ENCODE peak calls at places on chromosomes 4 and X, in ten cellular contexts. One of them, this sample, is unnamed.

GRCh38 chrX:12344954-12345353 is 206.7 kb downstream of the FRMPD4 start:
- DNase-seq in cardiac muscle cell: no peak
- DNase-seq in heart right ventricle: no peak
- DNase-seq in NCI-H1105 treated with DMSO at 0.1 percent for 48 hours: no peak
- DNase-seq in OCI-M1: no peak
- DNase-seq in prostate gland: no peak
- DNase-seq in WTC11: no peak
- DNase-seq in astrocyte of the spinal cord: no peak
- DNase-seq in GM03348: no peak
- DNase-seq in iris pigment epithelial cell: no peak
- DNase-seq in this sample: no peak

GRCh38 chr4:148412460-148412859 is 29.8 kb downstream of the NR3C2 start:
- DNase-seq in NCI-H1105 treated with DMSO at 0.1 percent for 48 hours: no peak
- DNase-seq in OCI-M1: no peak
- DNase-seq in heart right ventricle: no peak
- DNase-seq in cardiac muscle cell: no peak
- DNase-seq in prostate gland: no peak
- DNase-seq in GM03348: no peak
- DNase-seq in WTC11: no peak
- DNase-seq in astrocyte of the spinal cord: no peak
- DNase-seq in iris pigment epithelial cell: no peak
- DNase-seq in this sample: no peak

GRCh38 chr4:174358410-174358809 is 74.7 kb downstream of the CEP44 start:
- DNase-seq in astrocyte of the spinal cord: no peak
- DNase-seq in prostate gland: no peak
- DNase-seq in cardiac muscle cell: no peak
- DNase-seq in GM03348: no peak
- DNase-seq in NCI-H1105 treated with DMSO at 0.1 percent for 48 hours: no peak
- DNase-seq in heart right ventricle: no peak
- DNase-seq in OCI-M1: no peak
- DNase-seq in iris pigment epithelial cell: no peak
- DNase-seq in WTC11: no peak
- DNase-seq in this sample: no peak

GRCh38 chr4:138037716-138038115 is 204.4 kb downstream of the SLC7A11 start:
- DNase-seq in NCI-H1105 treated with DMSO at 0.1 percent for 48 hours: no peak
- DNase-seq in heart right ventricle: no peak
- DNase-seq in OCI-M1: peak; percentile 37
- DNase-seq in iris pigment epithelial cell: peak; percentile 73
- DNase-seq in cardiac muscle cell: no peak
- DNase-seq in GM03348: peak; percentile 43
- DNase-seq in WTC11: no peak
- DNase-seq in astrocyte of the spinal cord: peak; percentile 22
- DNase-seq in prostate gland: no peak
- DNase-seq in this sample: no peak

GRCh38 chrX:71170660-71171059 is 26.0 kb downstream of the NLGN3 start:
- DNase-seq in GM03348: no peak
- DNase-seq in WTC11: no peak
- DNase-seq in OCI-M1: peak; percentile 3
- DNase-seq in cardiac muscle cell: no peak
- DNase-seq in astrocyte of the spinal cord: no peak
- DNase-seq in prostate gland: no peak
- DNase-seq in iris pigment epithelial cell: no peak
- DNase-seq in heart right ventricle: no peak
- DNase-seq in NCI-H1105 treated with DMSO at 0.1 percent for 48 hours: no peak
- DNase-seq in this sample: no peak

GRCh38 chr4:6655924-6656323 is 15.4 kb downstream of the MRFAP1 start:
- DNase-seq in astrocyte of the spinal cord: no peak
- DNase-seq in cardiac muscle cell: no peak
- DNase-seq in GM03348: no peak
- DNase-seq in NCI-H1105 treated with DMSO at 0.1 percent for 48 hours: no peak
- DNase-seq in WTC11: no peak
- DNase-seq in prostate gland: no peak
- DNase-seq in iris pigment epithelial cell: no peak
- DNase-seq in OCI-M1: no peak
- DNase-seq in heart right ventricle: no peak
- DNase-seq in this sample: no peak

GRCh38 chr4:155666701-155667537 is at the start of gene GUCY1A1:
- DNase-seq in astrocyte of the spinal cord: peak; percentile 15
- DNase-seq in OCI-M1: peak; percentile 64
- DNase-seq in GM03348: peak; percentile 8
- DNase-seq in cardiac muscle cell: peak; percentile 76
- DNase-seq in NCI-H1105 treated with DMSO at 0.1 percent for 48 hours: peak; percentile 36
- DNase-seq in prostate gland: peak; percentile 66
- DNase-seq in heart right ventricle: peak; percentile 43
- DNase-seq in WTC11: peak; percentile 75
- DNase-seq in iris pigment epithelial cell: peak; percentile 30
- DNase-seq in this sample: peak; percentile 40

GRCh38 chr4:160038560-160038959 is 935.7 kb downstream of the RAPGEF2 start:
- DNase-seq in heart right ventricle: no peak
- DNase-seq in WTC11: no peak
- DNase-seq in iris pigment epithelial cell: no peak
- DNase-seq in OCI-M1: no peak
- DNase-seq in prostate gland: no peak
- DNase-seq in GM03348: no peak
- DNase-seq in astrocyte of the spinal cord: peak; percentile 16
- DNase-seq in cardiac muscle cell: no peak
- DNase-seq in NCI-H1105 treated with DMSO at 0.1 percent for 48 hours: peak; percentile 58
- DNase-seq in this sample: no peak

GRCh38 chr4:159855731-159856130 is 752.9 kb downstream of the RAPGEF2 start:
- DNase-seq in astrocyte of the spinal cord: no peak
- DNase-seq in OCI-M1: no peak
- DNase-seq in iris pigment epithelial cell: no peak
- DNase-seq in prostate gland: no peak
- DNase-seq in GM03348: no peak
- DNase-seq in heart right ventricle: no peak
- DNase-seq in WTC11: no peak
- DNase-seq in NCI-H1105 treated with DMSO at 0.1 percent for 48 hours: no peak
- DNase-seq in cardiac muscle cell: no peak
- DNase-seq in this sample: no peak

GRCh38 chrX:6225307-6226052 is 3.2 kb downstream of the NLGN4X start:
- DNase-seq in WTC11: no peak
- DNase-seq in GM03348: no peak
- DNase-seq in cardiac muscle cell: peak; percentile 11
- DNase-seq in NCI-H1105 treated with DMSO at 0.1 percent for 48 hours: peak; percentile 45
- DNase-seq in astrocyte of the spinal cord: no peak
- DNase-seq in OCI-M1: no peak
- DNase-seq in heart right ventricle: no peak
- DNase-seq in prostate gland: no peak
- DNase-seq in iris pigment epithelial cell: no peak
- DNase-seq in this sample: no peak

GRCh38 chrX:136608295-136608933 is 39.5 kb upstream of the CD40LG start:
- DNase-seq in WTC11: peak; percentile 42
- DNase-seq in iris pigment epithelial cell: peak; percentile 11
- DNase-seq in GM03348: peak; percentile 2
- DNase-seq in cardiac muscle cell: peak; percentile 4
- DNase-seq in astrocyte of the spinal cord: peak; percentile 12
- DNase-seq in NCI-H1105 treated with DMSO at 0.1 percent for 48 hours: peak; percentile 0
- DNase-seq in heart right ventricle: peak; percentile 38
- DNase-seq in prostate gland: no peak
- DNase-seq in OCI-M1: peak; percentile 50
- DNase-seq in this sample: peak; percentile 8

GRCh38 chrX:25519258-25519657 is 503.5 kb upstream of the ARX start:
- DNase-seq in GM03348: no peak
- DNase-seq in iris pigment epithelial cell: peak; percentile 15
- DNase-seq in heart right ventricle: no peak
- DNase-seq in astrocyte of the spinal cord: no peak
- DNase-seq in OCI-M1: no peak
- DNase-seq in WTC11: no peak
- DNase-seq in NCI-H1105 treated with DMSO at 0.1 percent for 48 hours: no peak
- DNase-seq in prostate gland: no peak
- DNase-seq in cardiac muscle cell: no peak
- DNase-seq in this sample: no peak

GRCh38 chr4:675036-675804 is 878 bp downstream of the MYL5 start:
- DNase-seq in WTC11: no peak
- DNase-seq in cardiac muscle cell: no peak
- DNase-seq in heart right ventricle: no peak
- DNase-seq in OCI-M1: peak; percentile 47
- DNase-seq in astrocyte of the spinal cord: no peak
- DNase-seq in iris pigment epithelial cell: no peak
- DNase-seq in prostate gland: no peak
- DNase-seq in NCI-H1105 treated with DMSO at 0.1 percent for 48 hours: no peak
- DNase-seq in GM03348: peak; percentile 49
- DNase-seq in this sample: no peak

GRCh38 chr4:139611391-139611790 is 54.2 kb upstream of the MGST2 start:
- DNase-seq in iris pigment epithelial cell: no peak
- DNase-seq in astrocyte of the spinal cord: no peak
- DNase-seq in OCI-M1: no peak
- DNase-seq in prostate gland: no peak
- DNase-seq in GM03348: no peak
- DNase-seq in heart right ventricle: no peak
- DNase-seq in WTC11: no peak
- DNase-seq in NCI-H1105 treated with DMSO at 0.1 percent for 48 hours: no peak
- DNase-seq in cardiac muscle cell: no peak
- DNase-seq in this sample: no peak

GRCh38 chrX:25020391-25021131 is 4.8 kb upstream of the ARX start:
- DNase-seq in prostate gland: no peak
- DNase-seq in NCI-H1105 treated with DMSO at 0.1 percent for 48 hours: peak; percentile 56
- DNase-seq in astrocyte of the spinal cord: no peak
- DNase-seq in WTC11: peak; percentile 77
- DNase-seq in heart right ventricle: no peak
- DNase-seq in GM03348: peak; percentile 28
- DNase-seq in cardiac muscle cell: peak; percentile 72
- DNase-seq in iris pigment epithelial cell: no peak
- DNase-seq in OCI-M1: peak; percentile 47
- DNase-seq in this sample: no peak

GRCh38 chrX:66002832-66003680 is 36.8 kb downstream of the VSIG4 start:
- DNase-seq in OCI-M1: no peak
- DNase-seq in cardiac muscle cell: no peak
- DNase-seq in heart right ventricle: no peak
- DNase-seq in prostate gland: no peak
- DNase-seq in astrocyte of the spinal cord: no peak
- DNase-seq in iris pigment epithelial cell: no peak
- DNase-seq in GM03348: no peak
- DNase-seq in NCI-H1105 treated with DMSO at 0.1 percent for 48 hours: no peak
- DNase-seq in WTC11: no peak
- DNase-seq in this sample: no peak

This sample was measured in thyroid gland.